ENCODE peak calls at places on chromosome 11, in four cellular contexts. One of them, this sample, is unnamed.
A peak's percentile ranks its signal among the peaks of the same experiment; 100 is the strongest.

GRCh38 chr11:106594751-106595351 is 423.4 kb downstream of the GUCY1A2 start:
- DNase-seq in CD4-positive, alpha-beta T cell: no peak
- DNase-seq in A549: no peak
- DNase-seq in uterus: no peak
- DNase-seq in this sample: no peak

GRCh38 chr11:122180435-122180834 is 64.4 kb upstream of the BLID start:
- DNase-seq in CD4-positive, alpha-beta T cell: no peak
- DNase-seq in uterus: peak; percentile 49
- DNase-seq in A549: no peak
- DNase-seq in this sample: no peak

GRCh38 chr11:116176484-116177005 is 596.2 kb downstream of the BUD13 start:
- DNase-seq in CD4-positive, alpha-beta T cell: no peak
- DNase-seq in uterus: no peak
- DNase-seq in A549: no peak
- DNase-seq in this sample: no peak

GRCh38 chr11:117819096-117820040 is 5.2 kb downstream of the FXYD2 start:
- DNase-seq in CD4-positive, alpha-beta T cell: no peak
- DNase-seq in A549: peak; percentile 62
- DNase-seq in uterus: peak; percentile 75
- DNase-seq in this sample: no peak

GRCh38 chr11:56474729-56475128 is 1.6 kb upstream of the OR5M3 start:
- DNase-seq in uterus: no peak
- DNase-seq in CD4-positive, alpha-beta T cell: no peak
- DNase-seq in A549: no peak
- DNase-seq in this sample: no peak

GRCh38 chr11:82996966-82997606 is 74.6 kb downstream of the RAB30 start:
- DNase-seq in uterus: no peak
- DNase-seq in A549: no peak
- DNase-seq in CD4-positive, alpha-beta T cell: no peak
- DNase-seq in this sample: no peak

GRCh38 chr11:16412525-16413194 is 56.3 kb upstream of the SOX6 start:
- DNase-seq in A549: no peak
- DNase-seq in CD4-positive, alpha-beta T cell: no peak
- DNase-seq in uterus: no peak
- DNase-seq in this sample: no peak

GRCh38 chr11:34175284-34176019 is 70.0 kb downstream of the NAT10 start:
- DNase-seq in uterus: no peak
- DNase-seq in A549: no peak
- DNase-seq in CD4-positive, alpha-beta T cell: no peak
- DNase-seq in this sample: no peak

GRCh38 chr11:71294846-71295600 is 42.6 kb upstream of the SHANK2 start:
- DNase-seq in A549: no peak
- DNase-seq in CD4-positive, alpha-beta T cell: no peak
- DNase-seq in uterus: no peak
- DNase-seq in this sample: no peak

GRCh38 chr11:35986958-35987357 is 43.1 kb downstream of the LDLRAD3 start:
- DNase-seq in CD4-positive, alpha-beta T cell: no peak
- DNase-seq in A549: no peak
- DNase-seq in uterus: no peak
- DNase-seq in this sample: no peak

GRCh38 chr11:117172678-117173421 is 5.7 kb upstream of the SIDT2 start:
- DNase-seq in uterus: no peak
- DNase-seq in CD4-positive, alpha-beta T cell: no peak
- DNase-seq in A549: no peak
- DNase-seq in this sample: no peak

GRCh38 chr11:17778352-17778751 is 43.8 kb downstream of the KCNC1 start:
- DNase-seq in CD4-positive, alpha-beta T cell: no peak
- DNase-seq in A549: no peak
- DNase-seq in uterus: no peak
- DNase-seq in this sample: no peak

GRCh38 chr11:62242021-62242420 is at the start of gene SCGB1D2:
- DNase-seq in uterus: no peak
- DNase-seq in CD4-positive, alpha-beta T cell: no peak
- DNase-seq in A549: peak; percentile 23
- DNase-seq in this sample: no peak

GRCh38 chr11:107276057-107276456 is 181.6 kb downstream of the CWF19L2 start:
- DNase-seq in A549: no peak
- DNase-seq in uterus: no peak
- DNase-seq in CD4-positive, alpha-beta T cell: no peak
- DNase-seq in this sample: no peak

GRCh38 chr11:64638017-64638664 is 47.1 kb downstream of the SLC22A12 start:
- DNase-seq in uterus: no peak
- DNase-seq in CD4-positive, alpha-beta T cell: no peak
- DNase-seq in A549: no peak
- DNase-seq in this sample: no peak

GRCh38 chr11:19978668-19979518 is 181.4 kb downstream of the DBX1 start:
- DNase-seq in uterus: peak; percentile 43
- DNase-seq in CD4-positive, alpha-beta T cell: no peak
- DNase-seq in A549: peak; percentile 57
- DNase-seq in this sample: no peak

GRCh38 chr11:75424396-75424795 is 8.6 kb downstream of the KLHL35 start:
- DNase-seq in A549: no peak
- DNase-seq in uterus: no peak
- DNase-seq in CD4-positive, alpha-beta T cell: no peak
- DNase-seq in this sample: no peak

GRCh38 chr11:11293798-11294611 is 59.0 kb downstream of the CSNK2A3 start:
- DNase-seq in A549: no peak
- DNase-seq in uterus: no peak
- DNase-seq in CD4-positive, alpha-beta T cell: no peak
- DNase-seq in this sample: no peak

GRCh38 chr11:116773203-116774112 is 671 bp upstream of the BUD13 start:
- DNase-seq in uterus: no peak
- DNase-seq in A549: no peak
- DNase-seq in CD4-positive, alpha-beta T cell: no peak
- DNase-seq in this sample: no peak

GRCh38 chr11:1659478-1659877 is 29.9 kb downstream of the KRTAP5-5 start:
- DNase-seq in A549: no peak
- DNase-seq in CD4-positive, alpha-beta T cell: no peak
- DNase-seq in uterus: peak; percentile 8
- DNase-seq in this sample: no peak

GRCh38 chr11:111329306-111330204 is 31.2 kb downstream of the POU2AF3 start:
- DNase-seq in A549: no peak
- DNase-seq in CD4-positive, alpha-beta T cell: no peak
- DNase-seq in uterus: peak; percentile 68
- DNase-seq in this sample: no peak

GRCh38 chr11:7595016-7595869 is 78.1 kb downstream of the CYB5R2 start:
- DNase-seq in A549: no peak
- DNase-seq in uterus: no peak
- DNase-seq in CD4-positive, alpha-beta T cell: no peak
- DNase-seq in this sample: no peak

GRCh38 chr11:62614275-62614674 is 1.2 kb downstream of the ROM1 start:
- DNase-seq in CD4-positive, alpha-beta T cell: peak; percentile 16
- DNase-seq in A549: no peak
- DNase-seq in uterus: no peak
- DNase-seq in this sample: no peak

GRCh38 chr11:100793525-100793924 is 106.4 kb downstream of the ARHGAP42 start:
- DNase-seq in A549: no peak
- DNase-seq in uterus: no peak
- DNase-seq in CD4-positive, alpha-beta T cell: no peak
- DNase-seq in this sample: no peak
- H3K9me3 ChIP-seq in A549: no peaks in the 10 kb centered on the region
- H3K9me3 ChIP-seq in uterus: no peaks in the 10 kb centered on the region
- H3K9me3 ChIP-seq in CD4-positive, alpha-beta T cell: no peaks in the 10 kb centered on the region
- H3K9me3 ChIP-seq in this sample: no peaks in the 10 kb centered on the region

GRCh38 chr11:60378359-60378758 is at the start of gene MS4A7:
- DNase-seq in CD4-positive, alpha-beta T cell: no peak
- DNase-seq in A549: no peak
- DNase-seq in uterus: no peak
- DNase-seq in this sample: no peak
- H3K9me3 ChIP-seq in CD4-positive, alpha-beta T cell: no peaks in the 10 kb centered on the region
- H3K9me3 ChIP-seq in A549: no peaks in the 10 kb centered on the region
- H3K9me3 ChIP-seq in uterus: no peaks in the 10 kb centered on the region
- H3K9me3 ChIP-seq in this sample: no peaks in the 10 kb centered on the region

GRCh38 chr11:68764746-68765145 is 13.4 kb upstream of the TESMIN start:
- DNase-seq in uterus: no peak
- DNase-seq in A549: no peak
- DNase-seq in CD4-positive, alpha-beta T cell: no peak
- DNase-seq in this sample: no peak

GRCh38 chr11:68763926-68764657 is 12.8 kb upstream of the TESMIN start:
- DNase-seq in uterus: no peak
- DNase-seq in CD4-positive, alpha-beta T cell: no peak
- DNase-seq in A549: no peak
- DNase-seq in this sample: no peak

GRCh38 chr11:68770781-68771180 is 19.5 kb upstream of the TESMIN start:
- DNase-seq in uterus: no peak
- DNase-seq in CD4-positive, alpha-beta T cell: no peak
- DNase-seq in A549: no peak
- DNase-seq in this sample: no peak

GRCh38 chr11:68766786-68767185 is 15.5 kb upstream of the TESMIN start:
- DNase-seq in A549: no peak
- DNase-seq in uterus: no peak
- DNase-seq in CD4-positive, alpha-beta T cell: no peak
- DNase-seq in this sample: no peak

GRCh38 chr11:68767672-68768071 is 16.4 kb upstream of the TESMIN start:
- DNase-seq in CD4-positive, alpha-beta T cell: no peak
- DNase-seq in A549: no peak
- DNase-seq in uterus: no peak
- DNase-seq in this sample: no peak
- H3K9me3 ChIP-seq in CD4-positive, alpha-beta T cell: no peaks in the 10 kb centered on the region
- H3K9me3 ChIP-seq in A549: no peaks in the 10 kb centered on the region
- H3K9me3 ChIP-seq in uterus: no peaks in the 10 kb centered on the region
- H3K9me3 ChIP-seq in this sample: no peaks in the 10 kb centered on the region

GRCh38 chr11:58739725-58740430 is 8.1 kb upstream of the GLYAT start:
- DNase-seq in A549: no peak
- DNase-seq in uterus: no peak
- DNase-seq in CD4-positive, alpha-beta T cell: no peak
- DNase-seq in this sample: no peak
- H3K9me3 ChIP-seq in A549: no peaks in the 10 kb centered on the region
- H3K9me3 ChIP-seq in uterus: no peaks in the 10 kb centered on the region
- H3K9me3 ChIP-seq in CD4-positive, alpha-beta T cell: peaks cover 11% of the 10 kb centered on the region
- H3K9me3 ChIP-seq in this sample: no peaks in the 10 kb centered on the region